ENCODE peak calls at places on chromosomes 5 and 9, in seven cellular contexts. Q, Y, J, W, B, P and Z are unnamed samples.

GRCh38 chr5:139648205-139649081 is at the start of gene CXXC5:
- DNase-seq in Q (peak; percentile 87), Y (peak; percentile 93), J (peak; percentile 60), W (peak; percentile 90), B (peak; percentile 77), P (peak; percentile 83), Z (peak; percentile 94)

GRCh38 chr5:120734033-120734432 is 269.9 kb downstream of the PRR16 start:
- DNase-seq in Q (no peak), Y (peak; percentile 8), J (no peak), W (no peak), B (no peak), P (no peak), Z (no peak)

GRCh38 chr5:164191240-164191639 is 685.8 kb downstream of the MAT2B start:
- DNase-seq in Q (peak; percentile 10), Y (no peak), J (no peak), W (peak; percentile 47), B (no peak), P (no peak), Z (no peak)

GRCh38 chr9:107712390-107712789 is 222.8 kb upstream of the KLF4 start:
- DNase-seq in Q (no peak), Y (no peak), J (peak; percentile 74), W (no peak), B (no peak), P (no peak), Z (no peak)

GRCh38 chr5:137649228-137649890 is 86.5 kb downstream of the KLHL3 start:
- DNase-seq in Q (peak; percentile 44), Y (no peak), J (no peak), W (no peak), B (no peak), P (no peak), Z (no peak)

GRCh38 chr5:98514106-98514665 is 259.3 kb upstream of the RGMB start:
- DNase-seq in Q (no peak), Y (no peak), J (no peak), W (no peak), B (no peak), P (no peak), Z (no peak)

GRCh38 chr5:142748568-142749249 is 21.5 kb upstream of the ARHGAP26 start:
- DNase-seq in Q (peak; percentile 23), Y (peak; percentile 83), J (peak; percentile 45), W (peak; percentile 29), B (no peak), P (no peak), Z (peak; percentile 70)

GRCh38 chr9:84711936-84712335 is 42.4 kb downstream of the NTRK2 start:
- DNase-seq in Q (peak; percentile 14), Y (no peak), J (peak; percentile 25), W (no peak), B (no peak), P (no peak), Z (peak; percentile 42)

GRCh38 chr9:129933709-129934586 is 98.7 kb downstream of the USP20 start:
- DNase-seq in Q (no peak), Y (no peak), J (no peak), W (no peak), B (no peak), P (no peak), Z (no peak)

GRCh38 chr5:171336486-171337206 is 27.6 kb downstream of the TLX3 start:
- DNase-seq in Q (peak; percentile 28), Y (no peak), J (peak; percentile 36), W (no peak), B (peak; percentile 15), P (peak; percentile 24), Z (no peak)

DNA sequence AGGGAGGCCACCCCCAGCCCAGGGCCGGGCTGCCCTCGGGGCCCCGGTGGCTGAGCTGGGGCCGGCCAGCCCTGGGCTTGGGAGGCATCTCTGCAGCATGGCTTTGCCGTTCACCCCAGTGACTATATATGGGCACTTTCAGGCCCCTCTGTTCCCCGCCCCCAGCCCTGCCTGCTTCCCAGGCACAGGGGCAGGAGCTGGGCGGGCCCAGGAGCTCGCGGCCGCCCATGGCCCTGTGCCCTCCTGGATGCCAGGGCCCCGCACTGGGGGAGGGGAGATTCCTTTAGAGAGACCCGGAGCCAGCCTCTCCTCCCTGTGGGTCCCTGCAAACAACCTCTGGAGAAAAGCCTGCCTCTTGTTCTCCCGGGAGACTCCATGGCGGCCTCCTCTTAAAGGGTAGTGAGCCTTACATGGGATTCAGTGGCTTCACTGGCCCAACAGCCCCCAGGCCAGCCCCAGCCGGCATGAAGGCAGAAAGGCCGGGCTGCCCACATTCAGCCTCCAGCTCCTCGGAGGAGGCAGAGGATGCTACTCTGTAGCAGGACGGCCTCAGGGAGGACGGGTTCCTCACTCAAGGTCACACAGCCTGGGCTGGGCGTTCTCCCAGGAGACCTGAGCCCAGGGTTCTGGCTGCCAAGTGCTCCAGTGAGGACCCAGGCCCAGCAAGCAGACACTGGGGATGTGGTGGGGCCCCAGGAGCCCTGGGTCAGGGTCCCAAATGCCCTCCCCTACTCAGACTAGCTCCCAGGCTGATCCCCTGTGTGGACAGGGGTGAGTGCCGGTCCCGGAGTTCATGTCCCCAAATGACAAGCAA is 4.1 kb downstream of the NACC2 start:
- DNase-seq in Q (peak; percentile 44), Y (peak; percentile 74), J (peak; percentile 54), W (peak; percentile 63), B (no peak), P (peak; percentile 67), Z (peak; percentile 53)
- TF ChIP-seq CTCF in Q (no peak), Y (no peak), J (no peak), W (no peak), B (no peak), P (no peak), Z (no peak)

DNA sequence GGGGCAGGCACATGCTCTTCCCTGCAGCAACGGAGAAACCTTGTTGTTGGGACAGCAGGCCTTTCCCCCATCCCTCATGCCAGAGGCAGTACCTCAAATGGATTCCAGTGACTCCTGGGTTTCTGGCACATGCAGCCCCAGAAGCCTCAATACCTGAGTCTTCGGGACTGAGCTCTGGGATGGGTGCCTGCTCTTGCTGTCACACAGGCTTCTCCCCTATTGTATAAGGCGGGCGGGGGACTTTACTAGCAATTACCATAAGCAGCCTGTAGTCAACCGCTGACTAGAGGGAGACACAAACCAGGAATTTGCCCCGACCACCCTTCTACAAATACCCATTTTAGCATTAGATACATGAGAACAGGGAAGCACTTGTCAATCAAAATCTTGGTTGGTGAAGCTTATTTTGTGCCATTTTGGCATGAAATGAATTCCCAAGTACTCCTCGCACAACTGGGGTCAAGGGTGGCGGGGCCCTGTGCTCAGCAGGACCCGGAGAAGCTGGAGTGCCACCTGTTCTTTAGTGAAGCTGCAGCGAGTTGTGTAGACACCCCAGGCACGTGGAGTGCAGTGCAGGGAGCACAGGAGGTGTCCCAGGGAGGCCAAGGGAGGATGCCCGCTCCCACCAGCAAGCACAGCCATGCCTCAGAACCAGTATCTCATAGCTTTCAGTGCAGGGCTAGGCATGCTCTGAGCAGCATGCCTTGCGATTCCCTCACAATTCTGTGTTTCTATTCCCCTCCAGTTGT is 21.2 kb downstream of the S1PR3 start:
- DNase-seq in Q (no peak), Y (no peak), J (no peak), W (no peak), B (no peak), P (no peak), Z (no peak)
- TF ChIP-seq CTCF in Q (no peak), Y (no peak), J (no peak), W (no peak), B (no peak), P (no peak), Z (no peak)

GRCh38 chr9:76419782-76420380 is 25.7 kb upstream of the RFK start:
- DNase-seq in Q (no peak), Y (no peak), J (peak; percentile 39), W (no peak), B (no peak), P (no peak), Z (no peak)
- TF ChIP-seq CTCF in Q (peak; percentile 59), Y (peak; percentile 55), J (peak; percentile 60), W (peak; percentile 57), B (peak; percentile 52), P (no peak), Z (peak; percentile 35)

GRCh38 chr5:176410486-176411180 is 5.7 kb downstream of the CLTB start:
- DNase-seq in Q (no peak), Y (no peak), J (no peak), W (no peak), B (no peak), P (no peak), Z (no peak)
- TF ChIP-seq CTCF in Q (no peak), Y (no peak), J (no peak), W (no peak), B (no peak), P (no peak), Z (no peak)

DNA sequence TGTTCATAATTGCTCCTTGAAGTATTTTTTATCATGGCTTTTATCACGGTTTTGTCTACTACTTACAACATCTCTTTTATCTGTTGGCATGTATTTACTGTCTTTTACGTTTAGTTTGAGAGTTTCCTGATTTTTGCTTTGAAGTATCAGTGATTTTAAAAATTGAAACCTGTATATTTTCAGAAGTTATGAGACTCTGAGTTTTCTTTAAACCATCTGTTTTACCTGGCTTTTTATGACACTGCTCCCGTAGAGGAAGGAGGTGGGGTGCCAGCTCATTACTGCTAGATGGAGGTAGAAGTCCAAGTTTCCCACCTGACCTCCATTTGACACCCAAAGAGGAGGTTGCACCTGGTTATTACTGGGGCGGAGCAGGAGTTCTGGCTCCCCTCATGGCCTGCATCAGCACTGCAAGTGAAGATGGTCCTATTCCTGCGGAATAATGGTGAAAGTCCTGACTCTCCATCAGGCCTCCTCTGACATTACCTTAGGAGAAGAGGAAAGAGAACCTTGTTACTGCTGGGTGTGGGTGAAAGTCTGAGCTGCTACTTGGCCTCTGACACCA is 10.0 kb upstream of the ZNF131 start:
- DNase-seq in Q (no peak), Y (no peak), J (no peak), W (no peak), B (no peak), P (no peak), Z (no peak)
- TF ChIP-seq CTCF in Q (no peak), Y (no peak), J (no peak), W (peak; percentile 13), B (no peak), P (no peak), Z (no peak)

GRCh38 chr5:25119654-25120053 is 474.9 kb upstream of the CDH10 start:
- DNase-seq in Q (no peak), Y (no peak), J (no peak), W (no peak), B (no peak), P (no peak), Z (no peak)
- TF ChIP-seq CTCF in Q (peak; percentile 13), Y (peak; percentile 19), J (peak; percentile 7), W (no peak), B (no peak), P (no peak), Z (no peak)